ENCODE peak calls at places on chromosome 20, in seven cellular contexts. Z is CD4-positive, alpha-beta memory T cell; M is PC-3; I is dorsolateral prefrontal cortex; S is lower lobe of right lung; Y is hepatocyte; C is left ventricle myocardium inferior. E is an unnamed sample. For H3K27me3, the result is how much of the 10 kb centered on the place peaks cover.

GRCh38 chr20:13661070-13661687 is 22.4 kb upstream of the TASP1 start:
- DNase-seq in M (no peak), I (no peak), S (no peak), Y (no peak), Z (no peak), C (no peak), E (no peak)

GRCh38 chr20:61608275-61609085 is 356.4 kb downstream of the CDH4 start:
- DNase-seq in I (no peak), S (peak), Y (peak), C (no peak), M (peak), Z (no peak), E (no peak)

GRCh38 chr20:51216850-51217249 is 193.9 kb upstream of the KCNG1 start:
- DNase-seq in M (no peak), C (no peak), I (no peak), Z (no peak), S (no peak), Y (no peak), E (no peak)

GRCh38 chr20:46512943-46513844 is at the start of gene ZNF334:
- DNase-seq in I (peak), S (peak), Z (no peak), C (peak), M (peak), Y (peak), E (no peak)

GRCh38 chr20:1491891-1492642 is 847 bp upstream of the SIRPB2 start:
- DNase-seq in I (no peak), C (no peak), Z (no peak), M (peak), Y (no peak), S (no peak), E (no peak)

GRCh38 chr20:58511861-58512260 is 3.3 kb downstream of the APCDD1L start:
- DNase-seq in S (no peak), M (no peak), I (no peak), C (no peak), Y (no peak), Z (no peak), E (no peak)

GRCh38 chr20:25584905-25585704 is at the start of gene NINL:
- DNase-seq in I (no peak), Z (peak), S (peak), Y (peak), M (peak), C (peak), E (peak)

GRCh38 chr20:10673176-10673830 is 496 bp downstream of the JAG1 start:
- DNase-seq in C (no peak), S (peak), Z (no peak), Y (peak), I (no peak), M (no peak), E (no peak)

GRCh38 chr20:58630063-58630462 is 21.0 kb upstream of the STX16 start:
- DNase-seq in M (peak), Y (no peak), I (no peak), C (no peak), Z (no peak), S (no peak), E (no peak)

GRCh38 chr20:43914697-43915208 is at the start of gene TOX2:
- DNase-seq in Z (no peak), Y (peak), M (no peak), S (peak), C (peak), I (no peak), E (peak)

GRCh38 chr20:62367483-62368302 is 581 bp upstream of the LAMA5 start:
- DNase-seq in C (no peak), Y (peak), Z (peak), I (no peak), S (no peak), M (peak), E (no peak)

GRCh38 chr20:43870484-43870883 is 44.2 kb upstream of the TOX2 start:
- DNase-seq in Z (no peak), I (no peak), S (no peak), Y (no peak), C (no peak), M (peak), E (no peak)

GRCh38 chr20:383889-384288 is 3.3 kb downstream of the TRIB3 start:
- DNase-seq in M (no peak), Y (no peak), C (no peak), S (no peak), I (no peak), Z (no peak), E (no peak)

GRCh38 chr20:11976966-11977365 is 59.3 kb downstream of the BTBD3 start:
- DNase-seq in Y (peak), I (no peak), Z (no peak), C (no peak), M (peak), S (no peak), E (no peak)

GRCh38 chr20:50286609-50287008 is 96.0 kb downstream of the CEBPB start:
- DNase-seq in M (peak), I (no peak), C (peak), S (no peak), Y (peak), Z (no peak), E (no peak)

GRCh38 chr20:37361336-37361735 is 15.4 kb downstream of the SRC start:
- DNase-seq in M (no peak), I (no peak), Y (no peak), Z (no peak), S (no peak), C (no peak), E (no peak)

GRCh38 chr20:13290724-13291123 is 69.7 kb downstream of the ISM1 start:
- DNase-seq in I (no peak), Z (no peak), C (no peak), S (no peak), M (no peak), Y (no peak), E (no peak)

GRCh38 chr20:38726849-38727601 is 2.7 kb downstream of the SLC32A1 start:
- DNase-seq in Z (peak), Y (no peak), S (no peak), M (no peak), C (no peak), I (no peak), E (peak)

GRCh38 chr20:32439132-32439829 is 81.2 kb downstream of the ASXL1 start:
- DNase-seq in S (no peak), C (no peak), M (no peak), Y (peak), I (no peak), Z (no peak), E (no peak)

GRCh38 chr20:36472656-36473071 is 68.7 kb upstream of the MYL9 start:
- DNase-seq in S (peak), M (peak), Z (peak), C (peak), I (no peak), Y (peak), E (no peak)

GRCh38 chr20:35870541-35871307 is 83.6 kb downstream of the SCAND1 start:
- DNase-seq in Y (no peak), S (no peak), Z (no peak), C (no peak), M (no peak), I (no peak), E (no peak)

GRCh38 chr20:32535316-32535952 is 49.7 kb downstream of the NOL4L start:
- DNase-seq in M (no peak), S (peak), Z (peak), Y (no peak), I (no peak), C (no peak), E (no peak)

GRCh38 chr20:25353754-25354705 is 36.6 kb downstream of the ABHD12 start:
- DNase-seq in M (peak), C (no peak), Y (peak), I (no peak), S (no peak), Z (no peak), E (no peak)

GRCh38 chr20:17557675-17558006 is 12.2 kb upstream of the DSTN start:
- DNase-seq in C (no peak), Z (no peak), S (no peak), M (peak), Y (peak), I (no peak), E (no peak)

GRCh38 chr20:59939052-59939878 is 840 bp downstream of the PPP1R3D start:
- DNase-seq in Z (no peak), S (peak), I (no peak), Y (peak), M (peak), C (peak), E (no peak)

GRCh38 chr20:41479113-41479512 is 112.5 kb upstream of the EMILIN3 start:
- DNase-seq in Y (no peak), M (no peak), Z (no peak), S (no peak), I (no peak), C (no peak), E (no peak)

GRCh38 chr20:41476013-41476441 is 109.4 kb upstream of the EMILIN3 start:
- DNase-seq in I (no peak), Y (no peak), Z (no peak), M (peak), C (no peak), S (no peak), E (no peak)

GRCh38 chr20:41480054-41480770 is 113.6 kb upstream of the EMILIN3 start:
- DNase-seq in Y (no peak), I (no peak), C (no peak), S (no peak), Z (no peak), M (no peak), E (no peak)

GRCh38 chr20:41475507-41475906 is 108.9 kb upstream of the EMILIN3 start:
- DNase-seq in M (no peak), I (no peak), Y (no peak), S (no peak), Z (no peak), C (no peak), E (no peak)

GRCh38 chr20:41476446-41476845 is 109.8 kb upstream of the EMILIN3 start:
- DNase-seq in S (no peak), Y (no peak), M (no peak), I (no peak), Z (no peak), C (no peak), E (no peak)
- H3K27ac ChIP-seq in S (no peak), Y (no peak), M (no peak), I (no peak), Z (no peak), C (peak), E (no peak)

DNA sequence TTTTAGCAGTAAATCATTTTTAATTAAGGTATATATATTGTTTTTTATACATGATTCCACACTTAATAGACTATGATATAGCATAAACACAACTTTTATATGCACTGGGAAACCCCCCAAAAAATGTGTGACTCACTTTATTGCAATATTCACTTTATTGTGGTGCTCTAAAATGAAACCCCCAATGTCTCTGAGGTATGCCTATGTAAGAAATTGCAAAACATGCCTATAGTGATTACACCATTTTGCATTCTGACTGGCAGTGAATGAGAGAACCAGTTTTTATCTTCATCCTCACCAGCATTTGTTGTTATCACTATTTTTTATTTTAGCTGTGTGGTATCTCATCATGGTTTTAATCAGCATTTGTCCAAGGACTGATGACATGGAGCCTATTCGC is 8.5 kb upstream of the CST11 start:
- DNase-seq in C (no peak), M (no peak), Y (no peak), S (no peak), I (no peak), Z (no peak), E (no peak)
- H3K27me3 ChIP-seq in C (half or more), M (under half), Y (under half), S (under half), I (under half), Z (under half), E (under half)

GRCh38 chr20:63555661-63556381 is 1.9 kb downstream of the FNDC11 start:
- DNase-seq in Y (no peak), S (no peak), C (no peak), Z (no peak), I (no peak), M (no peak), E (no peak)

GRCh38 chr20:63553251-63553932 is 567 bp upstream of the FNDC11 start:
- DNase-seq in M (peak), C (peak), I (no peak), Z (peak), S (peak), Y (peak), E (peak)

GRCh38 chr20:63554361-63555278 is 661 bp downstream of the FNDC11 start:
- DNase-seq in Y (no peak), Z (no peak), S (no peak), M (no peak), I (no peak), C (no peak), E (no peak)

GRCh38 chr20:63552481-63553249 is 1.3 kb upstream of the FNDC11 start:
- DNase-seq in S (no peak), Y (no peak), I (no peak), M (peak), Z (peak), C (no peak), E (peak)

GRCh38 chr20:63553933-63554290 is at the start of gene FNDC11:
- DNase-seq in C (no peak), Y (peak), Z (peak), S (peak), M (peak), I (no peak), E (no peak)
- H3K27ac ChIP-seq in C (no peak), Y (no peak), Z (peak), S (peak), M (no peak), I (no peak), E (peak)

GRCh38 chr20:48596499-48596898 is 231.3 kb downstream of the PREX1 start:
- DNase-seq in Y (no peak), C (no peak), Z (no peak), M (no peak), I (no peak), S (no peak), E (no peak)

GRCh38 chr20:48592107-48592940 is 235.5 kb downstream of the PREX1 start:
- DNase-seq in M (no peak), S (peak), Z (no peak), I (no peak), Y (no peak), C (no peak), E (no peak)

GRCh38 chr20:48597521-48598302 is 230.1 kb downstream of the PREX1 start:
- DNase-seq in Y (no peak), I (no peak), S (peak), C (no peak), Z (no peak), M (no peak), E (no peak)

GRCh38 chr20:48595495-48596475 is 232.0 kb downstream of the PREX1 start:
- DNase-seq in Y (peak), M (no peak), S (peak), C (no peak), I (no peak), Z (no peak), E (no peak)

DNA sequence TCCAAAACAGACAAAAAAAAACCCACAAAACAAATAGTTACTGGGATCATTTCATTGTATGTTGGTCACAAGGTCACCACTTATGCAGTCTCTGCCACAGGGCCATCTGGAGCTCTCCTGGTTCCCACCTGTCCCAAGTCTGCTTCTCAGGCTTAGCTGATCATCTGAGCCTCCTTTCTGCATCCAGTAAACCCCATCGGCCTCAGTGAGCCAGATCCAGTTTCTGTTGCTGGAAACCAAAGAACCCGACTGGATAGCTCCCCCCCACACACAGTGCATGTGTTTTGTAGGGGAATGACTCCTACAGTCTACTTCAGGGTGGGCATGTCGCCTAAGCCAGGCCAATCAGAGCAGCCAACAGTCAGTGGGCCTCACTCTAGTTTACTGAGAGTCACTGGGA is 233.3 kb downstream of the PREX1 start:
- DNase-seq in C (no peak), Z (no peak), S (no peak), I (no peak), M (no peak), Y (no peak), E (no peak)
- H3K27me3 ChIP-seq in C (under half), Z (under half), S (under half), I (under half), M (under half), Y (under half), E (under half)

GRCh38 chr20:48711696-48712464 is 115.9 kb downstream of the PREX1 start:
- DNase-seq in S (no peak), Z (no peak), I (no peak), Y (no peak), C (no peak), M (no peak), E (no peak)
- H3K27ac ChIP-seq in S (no peak), Z (no peak), I (no peak), Y (no peak), C (no peak), M (no peak), E (no peak)